ENCODE peak calls at places on chromosomes 1 and 21, in five cellular contexts. Y is tibial nerve, C is fibroblast of lung, R is HCT116, N is testis. A is an unnamed sample. For H3K27me3 and H3K36me3, the result is how much of the 10 kb centered on the place peaks cover.

GRCh38 chr1:64925594-64925993 is 40.8 kb downstream of the JAK1 start:
- DNase-seq in Y (no peak), C (no peak), R (no peak), N (no peak), A (no peak)

GRCh38 chr1:111218947-111219346 is 8.6 kb upstream of the CHI3L2 start:
- DNase-seq in Y (no peak), C (no peak), R (no peak), N (no peak), A (no peak)

GRCh38 chr1:3518256-3518655 is 63.8 kb downstream of the ARHGEF16 start:
- DNase-seq in Y (no peak), C (no peak), R (no peak), N (peak), A (no peak)

GRCh38 chr21:26007911-26008579 is 162.5 kb downstream of the APP start:
- DNase-seq in Y (no peak), C (peak), R (no peak), N (no peak), A (no peak)

GRCh38 chr1:6800728-6801127 is 15.5 kb downstream of the CAMTA1 start:
- DNase-seq in Y (no peak), C (peak), R (no peak), N (no peak), A (no peak)

GRCh38 chr1:114178940-114179339 is 25.3 kb upstream of the SYT6 start:
- DNase-seq in Y (no peak), C (no peak), R (no peak), N (no peak), A (no peak)

GRCh38 chr1:204503122-204503912 is 8.7 kb upstream of the PIK3C2B start:
- DNase-seq in Y (peak), C (peak), R (peak), N (no peak), A (no peak)

GRCh38 chr1:244918422-244919319 is 54.3 kb upstream of the HNRNPU start:
- DNase-seq in Y (no peak), C (peak), R (no peak), N (peak), A (peak)

GRCh38 chr1:47416319-47417128 is 439 bp downstream of the FOXE3 start:
- DNase-seq in Y (no peak), C (no peak), R (no peak), N (no peak), A (no peak)

GRCh38 chr1:29489471-29489870 is 253.1 kb downstream of the PTPRU start:
- DNase-seq in Y (no peak), C (no peak), R (no peak), N (no peak), A (no peak)
- H3K27me3 ChIP-seq in Y (under half), C (under half), R (under half), N (under half), A (under half)

GRCh38 chr1:116574581-116575291 is 3.9 kb upstream of the CD58 start:
- DNase-seq in Y (peak), C (peak), R (peak), N (peak), A (peak)
- TF ChIP-seq CTCF in Y (peak), C (peak), R (peak), N (peak), A (peak)

GRCh38 chr1:206694151-206694550 is 9.4 kb downstream of the MAPKAPK2 start:
- DNase-seq in Y (no peak), C (no peak), R (no peak), N (no peak), A (no peak)
- H3K36me3 ChIP-seq in Y (under half), C (under half), R (under half), N (under half), A (under half)

GRCh38 chr1:38046884-38047602 is 450 bp upstream of the POU3F1 start:
- DNase-seq in Y (peak), C (peak), R (peak), N (peak), A (peak)

GRCh38 chr1:38045431-38046332 is 911 bp downstream of the POU3F1 start:
- DNase-seq in Y (no peak), C (no peak), R (no peak), N (peak), A (peak)

GRCh38 chr1:38047603-38048146 is 1.1 kb upstream of the POU3F1 start:
- DNase-seq in Y (no peak), C (peak), R (no peak), N (peak), A (peak)

GRCh38 chr1:38044224-38045215 is 2.1 kb downstream of the POU3F1 start:
- DNase-seq in Y (no peak), C (no peak), R (no peak), N (no peak), A (no peak)

DNA sequence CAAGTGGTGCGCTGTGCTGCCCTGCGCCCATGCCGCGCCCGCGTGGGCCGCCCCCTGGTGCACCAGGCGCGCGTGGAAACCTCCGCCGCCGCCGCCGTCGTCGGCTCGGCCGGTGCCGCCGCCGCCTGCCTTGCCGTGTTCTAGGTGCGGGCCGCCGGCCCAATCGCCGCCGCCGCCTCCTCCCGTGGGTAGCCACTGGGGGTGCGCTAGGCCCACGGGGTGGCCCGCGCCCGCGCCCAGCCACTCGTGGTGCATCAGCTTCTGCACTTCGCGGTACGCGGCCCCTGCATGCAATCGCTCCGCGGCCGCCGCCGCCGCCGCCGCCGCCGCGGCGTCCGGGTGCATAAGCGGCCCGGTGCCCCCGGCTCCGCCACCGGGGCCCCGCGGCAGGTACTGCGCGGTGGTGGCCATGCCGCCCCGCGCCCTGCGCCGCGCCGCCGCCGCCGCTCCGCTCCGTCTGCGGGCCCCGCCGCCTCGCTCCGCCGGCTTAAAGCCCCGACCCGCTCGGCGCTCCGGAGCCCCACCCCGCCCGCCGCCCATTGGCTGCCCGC is at the start of gene POU3F1:
- DNase-seq in Y (no peak), C (no peak), R (no peak), N (no peak), A (no peak)
- H3K27me3 ChIP-seq in Y (under half), C (half or more), R (under half), N (under half), A (under half)

DNA sequence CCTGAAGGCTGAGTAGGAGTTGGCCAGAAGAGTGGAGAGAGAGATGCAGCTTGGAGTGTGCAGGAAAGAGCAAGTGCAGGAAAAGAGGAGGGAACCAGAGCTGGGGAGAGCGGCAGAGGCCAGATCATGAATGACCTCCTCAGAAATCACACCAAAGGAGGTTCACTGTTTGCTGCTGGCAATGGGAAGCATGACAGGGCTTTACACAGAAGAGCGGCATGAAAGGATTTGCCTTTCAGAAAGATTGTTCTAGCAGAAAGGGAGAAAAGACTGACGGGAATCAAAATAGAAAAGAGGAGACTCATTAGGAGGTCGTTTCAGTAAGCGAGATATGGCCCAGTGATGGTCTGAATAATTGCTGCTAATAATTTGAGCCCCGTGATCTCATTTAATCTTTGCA is 12.4 kb upstream of the HNRNPR start:
- DNase-seq in Y (no peak), C (no peak), R (no peak), N (no peak), A (no peak)
- TF ChIP-seq CTCF in Y (no peak), C (no peak), R (no peak), N (no peak), A (no peak)

GRCh38 chr21:44778499-44778911 is 23.1 kb downstream of the UBE2G2 start:
- DNase-seq in Y (no peak), C (no peak), R (peak), N (no peak), A (no peak)

GRCh38 chr21:44778094-44778493 is 23.5 kb downstream of the UBE2G2 start:
- DNase-seq in Y (no peak), C (no peak), R (peak), N (no peak), A (no peak)

GRCh38 chr21:44773291-44773932 is 28.2 kb downstream of the UBE2G2 start:
- DNase-seq in Y (no peak), C (no peak), R (no peak), N (no peak), A (no peak)

GRCh38 chr21:44771896-44772525 is 29.6 kb downstream of the UBE2G2 start:
- DNase-seq in Y (no peak), C (no peak), R (no peak), N (no peak), A (no peak)

GRCh38 chr21:44774972-44775371 is 26.6 kb downstream of the UBE2G2 start:
- DNase-seq in Y (no peak), C (no peak), R (no peak), N (no peak), A (no peak)
- H3K36me3 ChIP-seq in Y (under half), C (under half), R (under half), N (under half), A (half or more)

GRCh38 chr1:1982379-1983232 is 21.0 kb downstream of the CFAP74 start:
- DNase-seq in Y (no peak), C (no peak), R (no peak), N (no peak), A (no peak)
- H3K27me3 ChIP-seq in Y (under half), C (under half), R (under half), N (under half), A (under half)

GRCh38 chr1:25617626-25618432 is 1.2 kb downstream of the MAN1C1 start:
- DNase-seq in Y (no peak), C (no peak), R (no peak), N (no peak), A (peak)

GRCh38 chr1:25615563-25616079 is 970 bp upstream of the MAN1C1 start:
- DNase-seq in Y (no peak), C (no peak), R (no peak), N (no peak), A (no peak)

GRCh38 chr1:25616932-25617625 is 488 bp downstream of the MAN1C1 start:
- DNase-seq in Y (no peak), C (no peak), R (no peak), N (no peak), A (no peak)

GRCh38 chr1:25615172-25615541 is 1.4 kb upstream of the MAN1C1 start:
- DNase-seq in Y (no peak), C (no peak), R (no peak), N (no peak), A (no peak)

GRCh38 chr1:25616080-25616931 is at the start of gene MAN1C1:
- DNase-seq in Y (peak), C (peak), R (peak), N (peak), A (peak)
- TF ChIP-seq CTCF in Y (peak), C (no peak), R (peak), N (no peak), A (peak)

GRCh38 chr21:37074546-37074945 is 1.5 kb downstream of the TTC3 start:
- DNase-seq in Y (no peak), C (no peak), R (no peak), N (no peak), A (no peak)

GRCh38 chr21:37075214-37075770 is 2.2 kb downstream of the TTC3 start:
- DNase-seq in Y (no peak), C (no peak), R (no peak), N (no peak), A (no peak)

GRCh38 chr21:37074195-37074510 is 1.1 kb downstream of the TTC3 start:
- DNase-seq in Y (no peak), C (no peak), R (no peak), N (peak), A (peak)

GRCh38 chr21:37077403-37077802 is 4.3 kb downstream of the TTC3 start:
- DNase-seq in Y (no peak), C (no peak), R (no peak), N (no peak), A (no peak)

GRCh38 chr21:37076087-37076486 is 3.0 kb downstream of the TTC3 start:
- DNase-seq in Y (no peak), C (no peak), R (no peak), N (no peak), A (no peak)
- H3K36me3 ChIP-seq in Y (under half), C (under half), R (under half), N (under half), A (under half)

A was measured in adrenal gland.